ENCODE peak calls at places on chromosome 16, in eight cellular contexts. One of them, this sample, is unnamed.

GRCh38 chr16:11129378-11129781 is 126.6 kb downstream of the SOCS1 start:
- DNase-seq in RWPE1: no peak
- DNase-seq in MM.1S: no peak
- DNase-seq in GM20000: no peak
- DNase-seq in epithelial cell of esophagus: no peak
- DNase-seq in AG09319: peak
- DNase-seq in body of pancreas: no peak
- DNase-seq in SK-N-SH: peak
- DNase-seq in this sample: no peak

GRCh38 chr16:53913082-53913870 is 209.3 kb downstream of the FTO start:
- DNase-seq in RWPE1: peak
- DNase-seq in MM.1S: no peak
- DNase-seq in GM20000: no peak
- DNase-seq in epithelial cell of esophagus: peak
- DNase-seq in AG09319: peak
- DNase-seq in body of pancreas: peak
- DNase-seq in SK-N-SH: no peak
- DNase-seq in this sample: no peak

GRCh38 chr16:4410335-4411075 is 5.9 kb downstream of the CORO7 start:
- DNase-seq in RWPE1: no peak
- DNase-seq in MM.1S: no peak
- DNase-seq in GM20000: no peak
- DNase-seq in epithelial cell of esophagus: peak
- DNase-seq in AG09319: peak
- DNase-seq in body of pancreas: peak
- DNase-seq in SK-N-SH: peak
- DNase-seq in this sample: no peak

GRCh38 chr16:4334724-4335495 is 16.2 kb downstream of the PAM16 start:
- DNase-seq in RWPE1: no peak
- DNase-seq in MM.1S: no peak
- DNase-seq in GM20000: no peak
- DNase-seq in epithelial cell of esophagus: no peak
- DNase-seq in AG09319: no peak
- DNase-seq in body of pancreas: no peak
- DNase-seq in SK-N-SH: no peak
- DNase-seq in this sample: no peak

GRCh38 chr16:66728117-66728787 is 23.2 kb downstream of the DYNC1LI2 start:
- DNase-seq in RWPE1: peak
- DNase-seq in MM.1S: peak
- DNase-seq in GM20000: peak
- DNase-seq in epithelial cell of esophagus: peak
- DNase-seq in AG09319: no peak
- DNase-seq in body of pancreas: peak
- DNase-seq in SK-N-SH: peak
- DNase-seq in this sample: no peak

GRCh38 chr16:27690604-27691003 is 140.7 kb downstream of the KATNIP start:
- DNase-seq in RWPE1: peak
- DNase-seq in MM.1S: peak
- DNase-seq in GM20000: peak
- DNase-seq in epithelial cell of esophagus: peak
- DNase-seq in AG09319: no peak
- DNase-seq in body of pancreas: peak
- DNase-seq in SK-N-SH: no peak
- DNase-seq in this sample: no peak

GRCh38 chr16:68592466-68593337 is 52.4 kb upstream of the CDH3 start:
- DNase-seq in RWPE1: peak
- DNase-seq in MM.1S: no peak
- DNase-seq in GM20000: peak
- DNase-seq in epithelial cell of esophagus: peak
- DNase-seq in AG09319: no peak
- DNase-seq in body of pancreas: no peak
- DNase-seq in SK-N-SH: no peak
- DNase-seq in this sample: no peak

GRCh38 chr16:57446530-57447141 is 549 bp downstream of the CIAPIN1 start:
- DNase-seq in RWPE1: peak
- DNase-seq in MM.1S: peak
- DNase-seq in GM20000: peak
- DNase-seq in epithelial cell of esophagus: peak
- DNase-seq in AG09319: no peak
- DNase-seq in body of pancreas: peak
- DNase-seq in SK-N-SH: peak
- DNase-seq in this sample: peak

GRCh38 chr16:89744813-89745212 is 23.5 kb downstream of the ZNF276 start:
- DNase-seq in RWPE1: no peak
- DNase-seq in MM.1S: no peak
- DNase-seq in GM20000: no peak
- DNase-seq in epithelial cell of esophagus: no peak
- DNase-seq in AG09319: no peak
- DNase-seq in body of pancreas: no peak
- DNase-seq in SK-N-SH: no peak
- DNase-seq in this sample: no peak

GRCh38 chr16:3902731-3903130 is 22.2 kb upstream of the CREBBP start:
- DNase-seq in RWPE1: no peak
- DNase-seq in MM.1S: no peak
- DNase-seq in GM20000: no peak
- DNase-seq in epithelial cell of esophagus: no peak
- DNase-seq in AG09319: no peak
- DNase-seq in body of pancreas: no peak
- DNase-seq in SK-N-SH: no peak
- DNase-seq in this sample: no peak

GRCh38 chr16:2508722-2509400 is 4.9 kb upstream of the ATP6V0C start:
- DNase-seq in RWPE1: no peak
- DNase-seq in MM.1S: no peak
- DNase-seq in GM20000: no peak
- DNase-seq in epithelial cell of esophagus: no peak
- DNase-seq in AG09319: no peak
- DNase-seq in body of pancreas: no peak
- DNase-seq in SK-N-SH: no peak
- DNase-seq in this sample: no peak

GRCh38 chr16:83762141-83763024 is 45.4 kb upstream of the HSBP1 start:
- DNase-seq in RWPE1: no peak
- DNase-seq in MM.1S: no peak
- DNase-seq in GM20000: no peak
- DNase-seq in epithelial cell of esophagus: no peak
- DNase-seq in AG09319: no peak
- DNase-seq in body of pancreas: no peak
- DNase-seq in SK-N-SH: no peak
- DNase-seq in this sample: no peak

DNA sequence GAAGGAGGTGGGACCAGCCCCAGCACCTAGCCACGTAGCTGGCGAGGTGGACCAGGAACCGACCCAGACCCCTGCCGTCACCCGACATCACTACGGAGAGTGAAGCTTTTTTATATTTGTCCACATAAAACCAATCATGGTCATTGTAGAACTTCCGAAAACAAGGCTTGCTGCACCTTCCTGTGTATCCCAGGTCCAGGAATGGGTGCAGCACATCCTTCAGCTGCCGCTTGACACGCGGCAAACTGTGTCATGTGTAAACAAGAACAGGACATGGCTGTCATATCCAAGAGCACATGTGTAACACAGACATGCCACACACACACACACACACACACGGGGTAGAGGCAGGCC is 1.4 kb downstream of the HBQ1 start:
- DNase-seq in RWPE1: no peak
- DNase-seq in MM.1S: no peak
- DNase-seq in GM20000: no peak
- DNase-seq in epithelial cell of esophagus: peak
- DNase-seq in AG09319: no peak
- DNase-seq in body of pancreas: no peak
- DNase-seq in SK-N-SH: peak
- DNase-seq in this sample: no peak
- TF ChIP-seq CTCF in RWPE1: peak
- TF ChIP-seq CTCF in MM.1S: no peak
- TF ChIP-seq CTCF in GM20000: no peak
- TF ChIP-seq CTCF in epithelial cell of esophagus: no peak
- TF ChIP-seq CTCF in AG09319: no peak
- TF ChIP-seq CTCF in body of pancreas: peak
- TF ChIP-seq CTCF in SK-N-SH: no peak
- TF ChIP-seq CTCF in this sample: peak

DNA sequence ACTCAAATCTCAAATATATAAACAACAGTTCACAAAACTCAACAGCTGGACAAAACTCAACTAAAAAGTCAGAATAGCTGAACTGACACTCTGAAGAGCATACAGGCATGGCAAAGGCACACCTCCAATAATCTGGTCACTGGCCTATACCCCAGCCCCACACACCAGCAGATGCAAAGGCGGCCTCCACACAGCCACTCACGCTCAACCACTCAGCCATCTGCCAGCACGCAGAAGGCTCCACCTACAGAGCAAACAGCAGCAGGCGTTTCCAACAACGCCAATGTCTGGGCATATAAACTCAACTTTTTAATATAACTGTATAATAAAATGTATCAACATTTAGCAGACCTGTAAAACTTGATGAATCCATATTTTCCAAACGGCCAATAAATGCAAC is 17.2 kb downstream of the USP7 start:
- DNase-seq in RWPE1: no peak
- DNase-seq in MM.1S: no peak
- DNase-seq in GM20000: no peak
- DNase-seq in epithelial cell of esophagus: no peak
- DNase-seq in AG09319: no peak
- DNase-seq in body of pancreas: peak
- DNase-seq in SK-N-SH: no peak
- DNase-seq in this sample: peak
- TF ChIP-seq CTCF in RWPE1: no peak
- TF ChIP-seq CTCF in MM.1S: no peak
- TF ChIP-seq CTCF in GM20000: peak
- TF ChIP-seq CTCF in epithelial cell of esophagus: no peak
- TF ChIP-seq CTCF in AG09319: no peak
- TF ChIP-seq CTCF in body of pancreas: no peak
- TF ChIP-seq CTCF in SK-N-SH: no peak
- TF ChIP-seq CTCF in this sample: no peak

DNA sequence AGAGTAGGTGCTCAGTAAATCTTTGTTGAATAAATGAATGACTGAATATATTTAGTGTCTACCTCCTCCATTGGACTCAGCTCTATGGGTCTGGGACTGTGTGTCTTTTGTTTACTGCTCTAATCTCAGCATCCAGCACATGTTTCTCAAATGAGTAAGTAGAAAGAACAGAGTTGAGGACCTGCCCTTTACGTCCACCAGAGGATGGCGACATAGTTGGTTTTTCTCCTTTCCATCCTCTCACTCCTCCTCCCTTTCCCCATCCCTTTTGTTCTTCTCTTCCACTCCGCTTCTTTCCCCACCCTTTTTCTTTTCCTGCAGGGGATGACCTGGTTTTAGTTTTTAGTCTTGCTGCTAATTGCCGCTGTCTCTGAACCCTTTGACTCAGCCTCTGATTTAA is 12.1 kb upstream of the CHP2 start:
- DNase-seq in RWPE1: no peak
- DNase-seq in MM.1S: no peak
- DNase-seq in GM20000: no peak
- DNase-seq in epithelial cell of esophagus: no peak
- DNase-seq in AG09319: no peak
- DNase-seq in body of pancreas: no peak
- DNase-seq in SK-N-SH: no peak
- DNase-seq in this sample: no peak
- TF ChIP-seq CTCF in RWPE1: no peak
- TF ChIP-seq CTCF in MM.1S: no peak
- TF ChIP-seq CTCF in GM20000: no peak
- TF ChIP-seq CTCF in epithelial cell of esophagus: peak
- TF ChIP-seq CTCF in AG09319: no peak
- TF ChIP-seq CTCF in body of pancreas: no peak
- TF ChIP-seq CTCF in SK-N-SH: no peak
- TF ChIP-seq CTCF in this sample: no peak

GRCh38 chr16:29815032-29815721 is 775 bp upstream of the PAGR1 start:
- DNase-seq in RWPE1: no peak
- DNase-seq in MM.1S: no peak
- DNase-seq in GM20000: no peak
- DNase-seq in epithelial cell of esophagus: no peak
- DNase-seq in AG09319: no peak
- DNase-seq in body of pancreas: no peak
- DNase-seq in SK-N-SH: no peak
- DNase-seq in this sample: no peak

GRCh38 chr16:29818082-29818481 is 2.1 kb downstream of the PAGR1 start:
- DNase-seq in RWPE1: no peak
- DNase-seq in MM.1S: no peak
- DNase-seq in GM20000: no peak
- DNase-seq in epithelial cell of esophagus: peak
- DNase-seq in AG09319: no peak
- DNase-seq in body of pancreas: no peak
- DNase-seq in SK-N-SH: no peak
- DNase-seq in this sample: no peak

GRCh38 chr16:29815793-29816693 is at the start of gene PAGR1:
- DNase-seq in RWPE1: peak
- DNase-seq in MM.1S: peak
- DNase-seq in GM20000: peak
- DNase-seq in epithelial cell of esophagus: peak
- DNase-seq in AG09319: peak
- DNase-seq in body of pancreas: peak
- DNase-seq in SK-N-SH: peak
- DNase-seq in this sample: peak

GRCh38 chr16:29814592-29814991 is 1.4 kb upstream of the PAGR1 start:
- DNase-seq in RWPE1: no peak
- DNase-seq in MM.1S: no peak
- DNase-seq in GM20000: no peak
- DNase-seq in epithelial cell of esophagus: no peak
- DNase-seq in AG09319: no peak
- DNase-seq in body of pancreas: no peak
- DNase-seq in SK-N-SH: no peak
- DNase-seq in this sample: no peak

GRCh38 chr16:29816694-29817441 is 916 bp downstream of the PAGR1 start:
- DNase-seq in RWPE1: peak
- DNase-seq in MM.1S: peak
- DNase-seq in GM20000: peak
- DNase-seq in epithelial cell of esophagus: peak
- DNase-seq in AG09319: no peak
- DNase-seq in body of pancreas: peak
- DNase-seq in SK-N-SH: peak
- DNase-seq in this sample: peak
- TF ChIP-seq CTCF in RWPE1: no peak
- TF ChIP-seq CTCF in MM.1S: peak
- TF ChIP-seq CTCF in GM20000: no peak
- TF ChIP-seq CTCF in epithelial cell of esophagus: no peak
- TF ChIP-seq CTCF in AG09319: no peak
- TF ChIP-seq CTCF in body of pancreas: no peak
- TF ChIP-seq CTCF in SK-N-SH: peak
- TF ChIP-seq CTCF in this sample: no peak

GRCh38 chr16:58509256-58510096 is 5.8 kb upstream of the SETD6 start:
- DNase-seq in RWPE1: no peak
- DNase-seq in MM.1S: no peak
- DNase-seq in GM20000: no peak
- DNase-seq in epithelial cell of esophagus: no peak
- DNase-seq in AG09319: no peak
- DNase-seq in body of pancreas: no peak
- DNase-seq in SK-N-SH: no peak
- DNase-seq in this sample: no peak

GRCh38 chr16:58506241-58507194 is 6.6 kb downstream of the NDRG4 start:
- DNase-seq in RWPE1: no peak
- DNase-seq in MM.1S: no peak
- DNase-seq in GM20000: no peak
- DNase-seq in epithelial cell of esophagus: no peak
- DNase-seq in AG09319: no peak
- DNase-seq in body of pancreas: no peak
- DNase-seq in SK-N-SH: peak
- DNase-seq in this sample: no peak

GRCh38 chr16:58507963-58508670 is 7.2 kb upstream of the SETD6 start:
- DNase-seq in RWPE1: no peak
- DNase-seq in MM.1S: no peak
- DNase-seq in GM20000: no peak
- DNase-seq in epithelial cell of esophagus: no peak
- DNase-seq in AG09319: no peak
- DNase-seq in body of pancreas: no peak
- DNase-seq in SK-N-SH: no peak
- DNase-seq in this sample: no peak

GRCh38 chr16:58508671-58509251 is 6.6 kb upstream of the SETD6 start:
- DNase-seq in RWPE1: no peak
- DNase-seq in MM.1S: no peak
- DNase-seq in GM20000: no peak
- DNase-seq in epithelial cell of esophagus: no peak
- DNase-seq in AG09319: no peak
- DNase-seq in body of pancreas: no peak
- DNase-seq in SK-N-SH: no peak
- DNase-seq in this sample: no peak

GRCh38 chr16:58507195-58507962 is 7.4 kb downstream of the NDRG4 start:
- DNase-seq in RWPE1: no peak
- DNase-seq in MM.1S: no peak
- DNase-seq in GM20000: no peak
- DNase-seq in epithelial cell of esophagus: no peak
- DNase-seq in AG09319: no peak
- DNase-seq in body of pancreas: no peak
- DNase-seq in SK-N-SH: no peak
- DNase-seq in this sample: no peak
- TF ChIP-seq CTCF in RWPE1: no peak
- TF ChIP-seq CTCF in MM.1S: no peak
- TF ChIP-seq CTCF in GM20000: no peak
- TF ChIP-seq CTCF in epithelial cell of esophagus: no peak
- TF ChIP-seq CTCF in AG09319: no peak
- TF ChIP-seq CTCF in body of pancreas: no peak
- TF ChIP-seq CTCF in SK-N-SH: no peak
- TF ChIP-seq CTCF in this sample: no peak

This sample was measured in glutamatergic neuron.